ENCODE peak calls at places on chromosomes 4 and X, in nine cellular contexts. N, M, O, D, Y, J, V, Z and A are unnamed samples.

GRCh38 chrX:103817502-103817901 is 14.6 kb downstream of the RAB9B start:
- DNase-seq in N (peak; percentile 42), M (no peak), O (no peak), D (no peak), Y (peak; percentile 86), J (no peak), V (peak; percentile 32), Z (no peak), A (peak; percentile 11)

GRCh38 chrX:30659421-30659820 is 6.2 kb downstream of the GK start:
- DNase-seq in N (peak; percentile 95), M (no peak), O (peak; percentile 76), D (no peak), Y (peak; percentile 31), J (peak; percentile 71), V (no peak), Z (no peak), A (no peak)

GRCh38 chr4:76087007-76087769 is 12.7 kb downstream of the ART3 start:
- DNase-seq in N (peak; percentile 61), M (no peak), O (peak; percentile 22), D (no peak), Y (peak; percentile 77), J (no peak), V (peak; percentile 27), Z (no peak), A (no peak)

GRCh38 chrX:94178145-94178790 is 504.3 kb downstream of the FAM133A start:
- DNase-seq in N (no peak), M (no peak), O (no peak), D (no peak), Y (peak; percentile 30), J (no peak), V (no peak), Z (no peak), A (no peak)

GRCh38 chr4:147543039-147543438 is 62.1 kb downstream of the EDNRA start:
- DNase-seq in N (peak; percentile 73), M (no peak), O (no peak), D (no peak), Y (no peak), J (no peak), V (no peak), Z (no peak), A (no peak)

GRCh38 chrX:107672955-107673378 is 44.7 kb downstream of the PRPS1 start:
- DNase-seq in N (peak; percentile 56), M (peak; percentile 93), O (peak; percentile 85), D (peak; percentile 85), Y (peak; percentile 94), J (peak; percentile 27), V (peak; percentile 56), Z (peak; percentile 87), A (no peak)

GRCh38 chrX:18955676-18956075 is 28.2 kb downstream of the PHKA2 start:
- DNase-seq in N (no peak), M (no peak), O (no peak), D (no peak), Y (no peak), J (no peak), V (no peak), Z (no peak), A (no peak)

GRCh38 chrX:17581650-17582049 is 155.6 kb upstream of the SCML1 start:
- DNase-seq in N (no peak), M (no peak), O (no peak), D (no peak), Y (no peak), J (no peak), V (no peak), Z (no peak), A (no peak)

GRCh38 chr4:161564230-161564834 is 599.5 kb downstream of the FSTL5 start:
- DNase-seq in N (peak; percentile 23), M (no peak), O (no peak), D (no peak), Y (peak; percentile 21), J (no peak), V (no peak), Z (no peak), A (no peak)

GRCh38 chr4:185062606-185063005 is 44.3 kb downstream of the HELT start:
- DNase-seq in N (no peak), M (no peak), O (no peak), D (no peak), Y (no peak), J (no peak), V (no peak), Z (no peak), A (no peak)

GRCh38 chr4:47383829-47384427 is 79.6 kb downstream of the COMMD8 start:
- DNase-seq in N (peak; percentile 64), M (no peak), O (no peak), D (no peak), Y (peak; percentile 53), J (no peak), V (peak; percentile 40), Z (no peak), A (no peak)

GRCh38 chr4:143241892-143242291 is 57.2 kb downstream of the USP38 start:
- DNase-seq in N (peak; percentile 37), M (no peak), O (no peak), D (no peak), Y (peak; percentile 48), J (no peak), V (no peak), Z (no peak), A (no peak)

GRCh38 chr4:40325406-40326019 is 9.6 kb upstream of the CHRNA9 start:
- DNase-seq in N (peak; percentile 72), M (no peak), O (peak; percentile 49), D (peak; percentile 71), Y (peak; percentile 87), J (no peak), V (peak; percentile 80), Z (no peak), A (no peak)

GRCh38 chr4:168900080-168900479 is 110.0 kb downstream of the CBR4 start:
- DNase-seq in N (no peak), M (peak; percentile 86), O (no peak), D (no peak), Y (no peak), J (no peak), V (no peak), Z (no peak), A (no peak)

GRCh38 chr4:6452897-6453687 is 19.3 kb downstream of the PPP2R2C start:
- DNase-seq in N (no peak), M (no peak), O (no peak), D (no peak), Y (no peak), J (no peak), V (no peak), Z (no peak), A (no peak)

GRCh38 chr4:100842856-100843255 is 325.0 kb upstream of the EMCN start:
- DNase-seq in N (no peak), M (no peak), O (no peak), D (no peak), Y (no peak), J (no peak), V (no peak), Z (no peak), A (no peak)

GRCh38 chr4:7987148-7987989 is 47.7 kb upstream of the AFAP1 start:
- DNase-seq in N (peak; percentile 77), M (peak; percentile 82), O (no peak), D (peak; percentile 44), Y (peak; percentile 88), J (no peak), V (peak; percentile 88), Z (peak; percentile 79), A (peak; percentile 23)

GRCh38 chr4:110347805-110348204 is 128.2 kb upstream of the ENPEP start:
- DNase-seq in N (no peak), M (no peak), O (no peak), D (no peak), Y (no peak), J (no peak), V (no peak), Z (no peak), A (no peak)

GRCh38 chrX:68898661-68899060 is 69.8 kb downstream of the EFNB1 start:
- DNase-seq in N (no peak), M (no peak), O (no peak), D (no peak), Y (no peak), J (no peak), V (no peak), Z (no peak), A (no peak)

GRCh38 chrX:73577368-73577767 is 14.4 kb downstream of the CHIC1 start:
- DNase-seq in N (peak; percentile 75), M (no peak), O (peak; percentile 17), D (no peak), Y (no peak), J (peak; percentile 37), V (no peak), Z (no peak), A (no peak)

GRCh38 chr4:7214359-7214758 is 22.0 kb downstream of the SORCS2 start:
- DNase-seq in N (no peak), M (no peak), O (no peak), D (no peak), Y (no peak), J (no peak), V (no peak), Z (no peak), A (no peak)

GRCh38 chr4:142547974-142548373 is 298.1 kb downstream of the INPP4B start:
- DNase-seq in N (peak; percentile 57), M (no peak), O (peak; percentile 36), D (no peak), Y (no peak), J (no peak), V (no peak), Z (no peak), A (no peak)

GRCh38 chrX:151004085-151004484 is 20.9 kb downstream of the HMGB3 start:
- DNase-seq in N (peak; percentile 2), M (no peak), O (no peak), D (no peak), Y (no peak), J (no peak), V (no peak), Z (no peak), A (no peak)

GRCh38 chrX:50594788-50595187 is 124.2 kb upstream of the DGKK start:
- DNase-seq in N (no peak), M (no peak), O (no peak), D (no peak), Y (no peak), J (no peak), V (no peak), Z (no peak), A (no peak)

GRCh38 chr4:87068591-87069021 is 133.8 kb downstream of the AFF1 start:
- DNase-seq in N (no peak), M (no peak), O (no peak), D (no peak), Y (peak; percentile 54), J (no peak), V (no peak), Z (no peak), A (no peak)

GRCh38 chrX:119541188-119541587 is 24.0 kb downstream of the STEEP1 start:
- DNase-seq in N (peak; percentile 86), M (no peak), O (peak; percentile 43), D (no peak), Y (no peak), J (peak; percentile 21), V (no peak), Z (no peak), A (no peak)

GRCh38 chrX:8864151-8864550 is 63.0 kb upstream of the FAM9A start:
- DNase-seq in N (no peak), M (no peak), O (no peak), D (no peak), Y (no peak), J (no peak), V (no peak), Z (no peak), A (no peak)